ENCODE peak calls at places on chromosomes 11 and 22, in four cellular contexts. Y, J, B and P are unnamed samples.

GRCh38 chr22:26339755-26340154 is 89.3 kb upstream of the ASPHD2 start:
- DNase-seq in B (no peak), Y (no peak), J (peak), P (no peak)

GRCh38 chr11:132414451-132414850 is 1044.0 kb downstream of the NTM start:
- DNase-seq in B (no peak), Y (no peak), J (no peak), P (no peak)

GRCh38 chr11:10377182-10377581 is 72.3 kb downstream of the ADM start:
- DNase-seq in Y (no peak), B (no peak), J (no peak), P (no peak)

GRCh38 chr11:17897495-17897894 is 115.4 kb downstream of the SERGEF start:
- DNase-seq in J (no peak), B (no peak), Y (no peak), P (no peak)

GRCh38 chr11:8090756-8091155 is 9.7 kb downstream of the TUB start:
- DNase-seq in J (peak), Y (peak), B (peak), P (no peak)

GRCh38 chr11:91158297-91158696 is 935.4 kb upstream of the CHORDC1 start:
- DNase-seq in B (no peak), J (no peak), Y (no peak), P (no peak)

GRCh38 chr11:120773501-120774031 is 250.3 kb upstream of the TBCEL start:
- DNase-seq in J (peak), Y (no peak), B (no peak), P (no peak)

GRCh38 chr11:126338346-126339055 is 17.0 kb upstream of the ST3GAL4 start:
- DNase-seq in J (no peak), B (peak), Y (no peak), P (no peak)

GRCh38 chr11:119892311-119892808 is 163.4 kb upstream of the NECTIN1 start:
- DNase-seq in B (no peak), J (no peak), Y (no peak), P (no peak)

GRCh38 chr11:75100314-75100713 is 3.6 kb upstream of the OR2AT4 start:
- DNase-seq in B (no peak), Y (no peak), J (peak), P (no peak)

GRCh38 chr11:67524480-67524808 is 1.2 kb upstream of the CABP2 start:
- DNase-seq in Y (no peak), J (no peak), B (no peak), P (no peak)

GRCh38 chr11:5611627-5612026 is 13.2 kb upstream of the TRIM34 start:
- DNase-seq in B (no peak), J (no peak), Y (no peak), P (no peak)

GRCh38 chr11:58719406-58720117 is 12.2 kb downstream of the GLYAT start:
- DNase-seq in Y (no peak), B (no peak), J (no peak), P (no peak)

GRCh38 chr11:129315781-129316579 is 59.7 kb upstream of the BARX2 start:
- DNase-seq in B (no peak), Y (peak), J (no peak), P (no peak)

GRCh38 chr11:57640068-57640800 is 9.5 kb downstream of the YPEL4 start:
- DNase-seq in J (no peak), B (no peak), Y (no peak), P (no peak)

GRCh38 chr11:126311464-126312291 is 7.8 kb downstream of the DCPS start:
- DNase-seq in Y (no peak), J (no peak), B (no peak), P (no peak)

GRCh38 chr11:66365166-66365565 is 6.4 kb downstream of the SLC29A2 start:
- DNase-seq in B (no peak), J (no peak), Y (no peak), P (no peak)

GRCh38 chr11:13054278-13054677 is 45.2 kb downstream of the RASSF10 start:
- DNase-seq in J (no peak), Y (no peak), B (no peak), P (no peak)

GRCh38 chr11:86804871-86805415 is 4.6 kb downstream of the PRSS23 start:
- DNase-seq in Y (no peak), B (no peak), J (no peak), P (no peak)

GRCh38 chr11:116176484-116177005 is 596.2 kb downstream of the BUD13 start:
- DNase-seq in J (no peak), Y (no peak), B (no peak), P (no peak)

GRCh38 chr22:29314537-29315285 is 786 bp downstream of the RASL10A start:
- DNase-seq in Y (no peak), J (no peak), B (no peak), P (no peak)

GRCh38 chr22:46763051-46763705 is 728 bp downstream of the TBC1D22A start:
- DNase-seq in J (no peak), Y (peak), B (peak), P (no peak)

GRCh38 chr11:61874460-61874809 is 16.9 kb downstream of the FADS3 start:
- DNase-seq in J (no peak), B (no peak), Y (no peak), P (no peak)

GRCh38 chr11:364991-365390 is 4.3 kb upstream of the B4GALNT4 start:
- DNase-seq in B (no peak), Y (no peak), J (no peak), P (no peak)

GRCh38 chr22:32255217-32255616 is at the start of gene SLC5A4:
- DNase-seq in J (no peak), Y (no peak), B (no peak), P (no peak)

GRCh38 chr11:44909557-44909956 is 41.1 kb downstream of the TP53I11 start:
- DNase-seq in J (no peak), Y (no peak), B (no peak), P (no peak)

GRCh38 chr11:78961938-78962701 is 387.5 kb upstream of the NARS2 start:
- DNase-seq in J (peak), B (no peak), Y (peak), P (no peak)

GRCh38 chr11:129117595-129118350 is 74.4 kb downstream of the ARHGAP32 start:
- DNase-seq in B (peak), J (peak), Y (peak), P (peak)

GRCh38 chr22:45656577-45656976 is 15.1 kb upstream of the ATXN10 start:
- DNase-seq in J (no peak), B (no peak), Y (no peak), P (no peak)

GRCh38 chr11:66841861-66842260 is 1.4 kb upstream of the RCE1 start:
- DNase-seq in J (no peak), B (no peak), Y (no peak), P (no peak)

GRCh38 chr22:19966908-19967750 is 25.5 kb upstream of the TXNRD2 start:
- DNase-seq in J (no peak), B (no peak), Y (no peak), P (no peak)